ENCODE peak calls at places on chromosomes 7 and 10, in five cellular contexts. O, Z, B, M and V are unnamed samples.

GRCh38 chr7:24336461-24336860 is 52.5 kb downstream of the NPY start:
- DNase-seq in O (no peak), Z (no peak), B (no peak), M (no peak), V (no peak)

GRCh38 chr10:117946525-117947070 is 100.1 kb downstream of the RAB11FIP2 start:
- DNase-seq in O (no peak), Z (no peak), B (no peak), M (peak), V (peak)

GRCh38 chr7:138036135-138036534 is 34.2 kb upstream of the CREB3L2 start:
- DNase-seq in O (no peak), Z (no peak), B (no peak), M (no peak), V (no peak)

GRCh38 chr7:2138146-2138765 is 94.5 kb downstream of the MAD1L1 start:
- DNase-seq in O (no peak), Z (no peak), B (no peak), M (no peak), V (no peak)

GRCh38 chr10:65570143-65571010 is 1355.5 kb upstream of the LRRTM3 start:
- DNase-seq in O (no peak), Z (peak), B (peak), M (peak), V (peak)

GRCh38 chr10:124071141-124071540 is 22.3 kb downstream of the CHST15 start:
- DNase-seq in O (no peak), Z (no peak), B (no peak), M (no peak), V (no peak)

GRCh38 chr10:125911145-125911544 is 14.8 kb downstream of the FANK1 start:
- DNase-seq in O (no peak), Z (no peak), B (no peak), M (no peak), V (no peak)

GRCh38 chr7:34087892-34088891 is 182.9 kb downstream of the BMPER start:
- DNase-seq in O (no peak), Z (peak), B (no peak), M (peak), V (peak)

GRCh38 chr10:44860811-44861751 is 50.1 kb upstream of the TMEM72 start:
- DNase-seq in O (no peak), Z (peak), B (no peak), M (peak), V (peak)

GRCh38 chr10:93841930-93842329 is 51.8 kb upstream of the SLC35G1 start:
- DNase-seq in O (no peak), Z (no peak), B (no peak), M (no peak), V (no peak)

GRCh38 chr10:101749511-101750016 is 26.4 kb downstream of the FGF8 start:
- DNase-seq in O (no peak), Z (no peak), B (no peak), M (no peak), V (no peak)

GRCh38 chr7:137873524-137873923 is 26.8 kb upstream of the DGKI start:
- DNase-seq in O (no peak), Z (peak), B (no peak), M (no peak), V (peak)

GRCh38 chr7:56375173-56375572 is 259.0 kb upstream of the NUPR2 start:
- DNase-seq in O (no peak), Z (no peak), B (no peak), M (no peak), V (no peak)

GRCh38 chr10:786666-787512 is 97.4 kb upstream of the DIP2C start:
- DNase-seq in O (no peak), Z (no peak), B (no peak), M (no peak), V (peak)

DNA sequence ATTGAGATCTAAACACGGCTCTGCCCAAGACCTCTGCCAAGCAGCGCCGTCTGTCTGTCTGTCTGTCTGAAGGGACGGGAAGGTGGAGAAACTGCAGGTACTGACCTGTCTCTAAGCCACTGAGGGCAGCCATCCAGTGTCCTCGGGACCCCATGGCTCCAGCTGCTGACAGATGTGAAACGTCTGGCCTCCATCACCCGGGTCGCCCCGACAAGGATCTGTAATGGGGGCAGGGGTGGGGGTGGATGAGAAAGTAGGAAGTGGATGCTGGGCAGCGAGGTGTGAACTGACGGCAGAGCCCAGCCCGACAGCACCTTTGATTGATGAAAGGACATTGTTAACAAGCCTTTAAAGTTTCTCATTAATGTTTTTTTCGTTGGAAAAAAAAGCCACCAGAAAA is 193.1 kb downstream of the EBF3 start:
- DNase-seq in O (peak), Z (no peak), B (no peak), M (no peak), V (no peak)
- H3K4me3 ChIP-seq in O (no peak), Z (no peak), B (no peak), M (no peak), V (no peak)

DNA sequence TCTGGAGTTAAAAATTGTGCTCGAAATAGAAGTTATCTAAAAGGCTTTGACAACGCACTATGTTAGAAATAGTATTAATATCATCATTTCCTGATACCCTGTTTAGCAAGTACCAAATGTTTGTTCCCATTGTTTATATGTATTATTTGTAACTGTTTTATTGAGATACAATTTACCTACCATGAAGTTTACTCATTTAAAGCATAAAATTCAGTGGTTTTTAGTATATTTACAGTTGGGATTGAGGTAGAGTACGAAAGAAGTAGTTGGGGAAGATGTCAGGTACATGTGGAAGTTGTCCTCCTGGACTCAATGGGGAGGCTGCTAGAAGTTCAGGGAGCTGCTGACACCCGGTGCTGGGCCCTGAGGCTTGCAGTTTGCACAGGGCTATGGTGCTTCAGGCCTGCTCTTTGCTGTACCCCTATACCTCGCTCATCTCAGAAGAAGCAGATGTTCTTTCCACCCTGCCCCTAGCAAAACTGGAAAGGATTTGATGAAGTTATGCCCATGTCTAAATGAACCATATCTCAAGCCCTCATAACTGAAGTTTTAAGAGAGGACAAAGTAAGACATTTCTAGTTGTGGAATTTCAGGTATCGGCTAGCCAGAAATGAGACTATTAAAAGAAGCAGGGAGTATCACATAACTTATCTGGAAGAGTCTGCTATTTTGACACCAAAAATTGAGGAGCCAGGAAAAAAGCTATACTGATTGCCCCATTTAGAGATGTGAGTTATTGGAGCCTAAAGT is 25.2 kb upstream of the WNT16 start:
- DNase-seq in O (no peak), Z (no peak), B (no peak), M (no peak), V (no peak)
- TF ChIP-seq CTCF in O (no peak), Z (no peak), B (no peak), M (no peak), V (no peak)

DNA sequence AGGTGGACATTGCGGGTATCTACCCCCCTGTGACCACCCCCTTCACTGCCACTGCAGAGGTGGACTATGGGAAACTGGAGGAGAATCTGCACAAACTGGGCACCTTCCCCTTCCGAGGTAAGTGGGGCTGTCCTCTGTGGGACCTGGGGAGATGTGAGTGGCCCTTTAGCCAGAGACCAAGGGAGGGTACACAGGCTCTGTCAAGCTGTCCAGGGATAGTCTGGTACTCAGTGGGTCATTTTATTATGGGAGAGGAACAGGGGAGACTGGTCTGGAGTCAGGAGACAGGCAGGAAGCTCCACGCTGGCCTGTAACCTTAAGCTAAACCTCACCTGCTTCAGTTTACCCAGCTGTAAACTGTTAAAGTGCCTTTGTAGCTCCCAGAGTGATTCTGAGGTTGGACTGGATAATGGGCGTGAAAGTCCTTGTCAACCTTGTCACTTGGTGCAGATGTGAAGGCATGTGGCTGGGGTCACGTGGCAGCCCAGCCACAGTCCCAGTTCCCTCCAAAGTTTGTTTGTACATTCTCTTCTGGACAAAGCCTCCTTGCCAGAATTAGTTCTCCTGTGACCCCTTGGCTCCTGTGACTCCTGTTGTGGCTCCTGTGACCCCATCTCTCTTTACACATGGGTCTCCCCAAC is 729 bp downstream of the HOGA1 start:
- DNase-seq in O (no peak), Z (no peak), B (no peak), M (no peak), V (no peak)
- H3K4me3 ChIP-seq in O (no peak), Z (no peak), B (no peak), M (no peak), V (no peak)

GRCh38 chr7:157979631-157980340 is 607.8 kb downstream of the PTPRN2 start:
- DNase-seq in O (no peak), Z (no peak), B (no peak), M (no peak), V (no peak)
- TF ChIP-seq CTCF in O (no peak), Z (no peak), B (no peak), M (no peak), V (no peak)

GRCh38 chr7:129778770-129779601 is 167.5 kb downstream of the NRF1 start:
- DNase-seq in O (no peak), Z (no peak), B (no peak), M (peak), V (no peak)
- H3K4me3 ChIP-seq in O (peak), Z (no peak), B (peak), M (peak), V (no peak)

GRCh38 chr7:151310578-151310977 is 31.0 kb upstream of the NUB1 start:
- DNase-seq in O (no peak), Z (peak), B (no peak), M (peak), V (peak)

GRCh38 chr7:151309306-151309705 is 32.3 kb upstream of the NUB1 start:
- DNase-seq in O (no peak), Z (peak), B (no peak), M (no peak), V (peak)

GRCh38 chr7:151312831-151313809 is 28.5 kb upstream of the NUB1 start:
- DNase-seq in O (no peak), Z (no peak), B (no peak), M (no peak), V (no peak)

GRCh38 chr7:151312356-151312755 is 29.3 kb upstream of the NUB1 start:
- DNase-seq in O (no peak), Z (no peak), B (no peak), M (no peak), V (no peak)

DNA sequence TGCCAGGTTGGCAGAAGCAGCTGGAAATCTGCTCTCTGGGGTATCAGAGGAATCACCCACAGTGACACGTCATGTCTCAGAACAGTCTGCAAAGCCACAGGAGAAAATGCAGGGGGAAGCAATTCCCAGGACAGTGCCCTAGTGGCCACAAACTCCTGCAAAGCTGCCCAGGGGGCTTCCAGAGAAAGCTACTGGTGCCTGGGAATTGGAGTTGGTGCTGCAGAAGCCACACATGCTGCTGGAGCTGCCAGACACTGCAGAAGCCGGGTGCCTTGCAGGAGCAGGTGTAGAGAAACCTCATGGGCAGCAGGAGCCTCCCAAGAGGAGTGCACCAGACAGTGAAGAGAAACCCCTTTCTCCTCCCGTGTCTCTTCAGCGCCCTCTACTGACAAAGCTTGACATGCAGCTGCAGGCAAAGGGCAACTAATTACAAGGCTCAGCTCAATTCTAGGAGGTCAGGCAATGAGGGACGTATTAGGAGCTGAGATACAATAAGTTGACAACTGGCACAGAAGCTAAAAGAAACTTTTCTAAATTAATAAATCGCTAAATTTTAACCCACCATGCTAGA is 30.2 kb upstream of the NUB1 start:
- DNase-seq in O (no peak), Z (no peak), B (no peak), M (peak), V (peak)
- TF ChIP-seq CTCF in O (no peak), Z (peak), B (no peak), M (peak), V (peak)

GRCh38 chr7:134892963-134893362 is 93.3 kb upstream of the AGBL3 start:
- DNase-seq in O (no peak), Z (no peak), B (no peak), M (no peak), V (peak)
- H3K4me3 ChIP-seq in O (peak), Z (peak), B (peak), M (peak), V (peak)

GRCh38 chr10:52782554-52782953 is 10.0 kb upstream of the MBL2 start:
- DNase-seq in O (no peak), Z (no peak), B (no peak), M (no peak), V (no peak)

GRCh38 chr10:52783726-52784125 is 11.1 kb upstream of the MBL2 start:
- DNase-seq in O (no peak), Z (no peak), B (no peak), M (peak), V (no peak)

GRCh38 chr10:52778511-52779392 is 6.2 kb upstream of the MBL2 start:
- DNase-seq in O (no peak), Z (peak), B (no peak), M (peak), V (peak)

GRCh38 chr10:52779541-52780390 is 7.2 kb upstream of the MBL2 start:
- DNase-seq in O (no peak), Z (peak), B (peak), M (peak), V (peak)

DNA sequence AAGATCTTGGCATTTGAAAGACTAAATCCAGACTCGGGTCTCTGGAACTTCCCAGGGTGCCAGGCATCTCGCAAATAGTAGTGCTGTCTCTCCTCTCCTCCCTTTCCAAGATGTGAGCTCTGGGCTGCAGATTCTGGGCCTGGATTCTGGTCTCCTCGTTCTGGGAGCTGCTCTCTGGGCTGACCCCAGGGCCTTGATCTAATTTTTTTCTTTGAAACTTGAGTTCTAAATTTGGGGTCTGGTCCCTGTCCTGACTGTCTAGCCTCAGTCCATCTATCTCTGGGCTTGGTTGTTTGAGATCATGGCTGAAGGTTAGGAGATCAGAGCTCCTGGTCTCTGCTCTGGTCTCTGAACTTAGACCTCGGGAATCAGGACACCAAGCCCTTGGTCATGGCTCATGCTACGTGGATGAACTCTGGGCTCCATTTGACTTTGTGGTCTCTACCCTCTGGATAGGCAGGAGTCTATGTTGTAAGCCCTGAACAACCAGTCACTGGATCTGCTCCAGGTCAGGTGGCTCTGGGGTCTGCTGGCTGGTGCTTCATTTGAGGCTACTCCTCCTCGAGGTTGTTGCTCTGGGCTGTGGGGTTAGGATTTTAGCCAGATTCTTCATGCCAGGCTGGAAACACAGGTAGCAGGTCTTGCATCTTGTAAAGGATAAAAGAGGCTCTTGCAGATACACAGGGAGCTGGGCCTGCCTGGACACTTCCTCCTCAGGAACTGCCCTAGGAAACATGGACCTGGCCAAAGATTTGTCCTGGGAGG is 8.0 kb upstream of the MBL2 start:
- DNase-seq in O (no peak), Z (no peak), B (no peak), M (no peak), V (no peak)
- TF ChIP-seq CTCF in O (no peak), Z (no peak), B (no peak), M (no peak), V (no peak)